ENCODE peak calls at places on chromosomes 16 and 17, in seven cellular contexts. One of them, this sample, is unnamed.

GRCh38 chr16:78513838-78514237 is 414.4 kb downstream of the WWOX start:
- DNase-seq in SK-N-SH: no peak
- DNase-seq in HCT116: no peak
- DNase-seq in K562: no peak
- DNase-seq in H1: no peak
- DNase-seq in HepG2: no peak
- DNase-seq in GM12878: no peak
- DNase-seq in this sample: no peak

GRCh38 chr16:11431915-11432465 is 86.7 kb downstream of the RMI2 start:
- DNase-seq in SK-N-SH: peak
- DNase-seq in HCT116: no peak
- DNase-seq in K562: no peak
- DNase-seq in H1: no peak
- DNase-seq in HepG2: peak
- DNase-seq in GM12878: no peak
- DNase-seq in this sample: no peak

GRCh38 chr16:79509221-79509631 is 91.3 kb downstream of the MAF start:
- DNase-seq in SK-N-SH: peak
- DNase-seq in HCT116: no peak
- DNase-seq in K562: no peak
- DNase-seq in H1: no peak
- DNase-seq in HepG2: no peak
- DNase-seq in GM12878: no peak
- DNase-seq in this sample: no peak

GRCh38 chr17:79088997-79089328 is 14.3 kb downstream of the ENGASE start:
- DNase-seq in SK-N-SH: no peak
- DNase-seq in HCT116: no peak
- DNase-seq in K562: no peak
- DNase-seq in H1: no peak
- DNase-seq in HepG2: no peak
- DNase-seq in GM12878: no peak
- DNase-seq in this sample: no peak

GRCh38 chr17:44217738-44218343 is 1.6 kb downstream of the UBTF start:
- DNase-seq in SK-N-SH: no peak
- DNase-seq in HCT116: no peak
- DNase-seq in K562: no peak
- DNase-seq in H1: no peak
- DNase-seq in HepG2: no peak
- DNase-seq in GM12878: no peak
- DNase-seq in this sample: no peak

GRCh38 chr17:63609820-63610573 is 9.3 kb downstream of the TACO1 start:
- DNase-seq in SK-N-SH: no peak
- DNase-seq in HCT116: no peak
- DNase-seq in K562: no peak
- DNase-seq in H1: no peak
- DNase-seq in HepG2: no peak
- DNase-seq in GM12878: no peak
- DNase-seq in this sample: no peak

GRCh38 chr17:79022507-79022991 is 1.4 kb upstream of the C1QTNF1 start:
- DNase-seq in SK-N-SH: no peak
- DNase-seq in HCT116: no peak
- DNase-seq in K562: no peak
- DNase-seq in H1: no peak
- DNase-seq in HepG2: no peak
- DNase-seq in GM12878: no peak
- DNase-seq in this sample: no peak

GRCh38 chr16:67673712-67674580 is 7.3 kb downstream of the C16orf86 start:
- DNase-seq in SK-N-SH: peak
- DNase-seq in HCT116: no peak
- DNase-seq in K562: no peak
- DNase-seq in H1: no peak
- DNase-seq in HepG2: no peak
- DNase-seq in GM12878: no peak
- DNase-seq in this sample: peak

GRCh38 chr17:66982011-66982508 is 17.6 kb downstream of the CACNG4 start:
- DNase-seq in SK-N-SH: no peak
- DNase-seq in HCT116: no peak
- DNase-seq in K562: no peak
- DNase-seq in H1: no peak
- DNase-seq in HepG2: no peak
- DNase-seq in GM12878: no peak
- DNase-seq in this sample: no peak

GRCh38 chr17:350706-351435 is 1.7 kb downstream of the RPH3AL start:
- DNase-seq in SK-N-SH: peak
- DNase-seq in HCT116: no peak
- DNase-seq in K562: no peak
- DNase-seq in H1: no peak
- DNase-seq in HepG2: peak
- DNase-seq in GM12878: no peak
- DNase-seq in this sample: no peak

GRCh38 chr17:65627892-65628622 is 66.6 kb upstream of the AXIN2 start:
- DNase-seq in SK-N-SH: no peak
- DNase-seq in HCT116: no peak
- DNase-seq in K562: no peak
- DNase-seq in H1: no peak
- DNase-seq in HepG2: peak
- DNase-seq in GM12878: no peak
- DNase-seq in this sample: peak

GRCh38 chr16:88338896-88339295 is 43.9 kb upstream of the ZNF469 start:
- DNase-seq in SK-N-SH: no peak
- DNase-seq in HCT116: no peak
- DNase-seq in K562: no peak
- DNase-seq in H1: no peak
- DNase-seq in HepG2: no peak
- DNase-seq in GM12878: no peak
- DNase-seq in this sample: no peak

GRCh38 chr16:80530479-80530878 is 10.3 kb upstream of the DYNLRB2 start:
- DNase-seq in SK-N-SH: no peak
- DNase-seq in HCT116: no peak
- DNase-seq in K562: no peak
- DNase-seq in H1: no peak
- DNase-seq in HepG2: no peak
- DNase-seq in GM12878: no peak
- DNase-seq in this sample: no peak

GRCh38 chr17:1467258-1467657 is 11.2 kb upstream of the CRK start:
- DNase-seq in SK-N-SH: peak
- DNase-seq in HCT116: no peak
- DNase-seq in K562: no peak
- DNase-seq in H1: no peak
- DNase-seq in HepG2: no peak
- DNase-seq in GM12878: no peak
- DNase-seq in this sample: no peak

GRCh38 chr17:57257213-57257873 is 1.0 kb downstream of the MSI2 start:
- DNase-seq in SK-N-SH: peak
- DNase-seq in HCT116: no peak
- DNase-seq in K562: peak
- DNase-seq in H1: peak
- DNase-seq in HepG2: no peak
- DNase-seq in GM12878: no peak
- DNase-seq in this sample: no peak

GRCh38 chr17:65163990-65164495 is 26.9 kb downstream of the RGS9 start:
- DNase-seq in SK-N-SH: no peak
- DNase-seq in HCT116: peak
- DNase-seq in K562: peak
- DNase-seq in H1: no peak
- DNase-seq in HepG2: peak
- DNase-seq in GM12878: no peak
- DNase-seq in this sample: no peak

GRCh38 chr17:35743911-35744328 is 9.1 kb downstream of the GAS2L2 start:
- DNase-seq in SK-N-SH: peak
- DNase-seq in HCT116: no peak
- DNase-seq in K562: peak
- DNase-seq in H1: peak
- DNase-seq in HepG2: no peak
- DNase-seq in GM12878: no peak
- DNase-seq in this sample: peak

GRCh38 chr16:28064706-28065249 is 1.3 kb upstream of the GSG1L start:
- DNase-seq in SK-N-SH: no peak
- DNase-seq in HCT116: no peak
- DNase-seq in K562: no peak
- DNase-seq in H1: no peak
- DNase-seq in HepG2: no peak
- DNase-seq in GM12878: no peak
- DNase-seq in this sample: no peak

GRCh38 chr17:74499992-74500391 is 31.3 kb downstream of the CD300LB start:
- DNase-seq in SK-N-SH: no peak
- DNase-seq in HCT116: no peak
- DNase-seq in K562: no peak
- DNase-seq in H1: no peak
- DNase-seq in HepG2: no peak
- DNase-seq in GM12878: no peak
- DNase-seq in this sample: no peak

GRCh38 chr17:56478836-56479447 is 114.6 kb upstream of the NOG start:
- DNase-seq in SK-N-SH: peak
- DNase-seq in HCT116: peak
- DNase-seq in K562: peak
- DNase-seq in H1: no peak
- DNase-seq in HepG2: peak
- DNase-seq in GM12878: no peak
- DNase-seq in this sample: peak

GRCh38 chr17:5209396-5209795 is 17.7 kb upstream of the ZNF594 start:
- DNase-seq in SK-N-SH: no peak
- DNase-seq in HCT116: no peak
- DNase-seq in K562: no peak
- DNase-seq in H1: no peak
- DNase-seq in HepG2: no peak
- DNase-seq in GM12878: no peak
- DNase-seq in this sample: no peak

GRCh38 chr17:38469875-38470274 is 41.6 kb downstream of the ARHGAP23 start:
- DNase-seq in SK-N-SH: no peak
- DNase-seq in HCT116: no peak
- DNase-seq in K562: peak
- DNase-seq in H1: no peak
- DNase-seq in HepG2: no peak
- DNase-seq in GM12878: no peak
- DNase-seq in this sample: no peak

GRCh38 chr17:19384723-19385391 is 2.1 kb downstream of the MFAP4 start:
- DNase-seq in SK-N-SH: peak
- DNase-seq in HCT116: no peak
- DNase-seq in K562: peak
- DNase-seq in H1: no peak
- DNase-seq in HepG2: no peak
- DNase-seq in GM12878: no peak
- DNase-seq in this sample: no peak

GRCh38 chr16:83699817-83700216 is 108.0 kb upstream of the HSBP1 start:
- DNase-seq in SK-N-SH: no peak
- DNase-seq in HCT116: no peak
- DNase-seq in K562: no peak
- DNase-seq in H1: no peak
- DNase-seq in HepG2: no peak
- DNase-seq in GM12878: no peak
- DNase-seq in this sample: no peak

GRCh38 chr16:9119795-9120194 is 28.4 kb downstream of the HAPSTR1 start:
- DNase-seq in SK-N-SH: no peak
- DNase-seq in HCT116: no peak
- DNase-seq in K562: no peak
- DNase-seq in H1: no peak
- DNase-seq in HepG2: no peak
- DNase-seq in GM12878: no peak
- DNase-seq in this sample: no peak

GRCh38 chr17:14156689-14157088 is 80.0 kb downstream of the CDRT15 start:
- DNase-seq in SK-N-SH: no peak
- DNase-seq in HCT116: no peak
- DNase-seq in K562: no peak
- DNase-seq in H1: no peak
- DNase-seq in HepG2: peak
- DNase-seq in GM12878: no peak
- DNase-seq in this sample: no peak

GRCh38 chr17:77610518-77610893 is 348.0 kb upstream of the TNRC6C start:
- DNase-seq in SK-N-SH: no peak
- DNase-seq in HCT116: no peak
- DNase-seq in K562: no peak
- DNase-seq in H1: peak
- DNase-seq in HepG2: no peak
- DNase-seq in GM12878: no peak
- DNase-seq in this sample: no peak

GRCh38 chr16:54204756-54205155 is 81.8 kb downstream of the IRX3 start:
- DNase-seq in SK-N-SH: no peak
- DNase-seq in HCT116: no peak
- DNase-seq in K562: no peak
- DNase-seq in H1: no peak
- DNase-seq in HepG2: no peak
- DNase-seq in GM12878: no peak
- DNase-seq in this sample: no peak
- TF ChIP-seq JUND in SK-N-SH: no peak
- TF ChIP-seq JUND in HCT116: no peak
- TF ChIP-seq JUND in K562: no peak
- TF ChIP-seq JUND in H1: no peak
- TF ChIP-seq JUND in HepG2: no peak
- TF ChIP-seq JUND in GM12878: no peak
- TF ChIP-seq JUND in this sample: no peak

GRCh38 chr17:48376926-48377325 is 53.1 kb downstream of the SKAP1 start:
- DNase-seq in SK-N-SH: no peak
- DNase-seq in HCT116: no peak
- DNase-seq in K562: no peak
- DNase-seq in H1: no peak
- DNase-seq in HepG2: no peak
- DNase-seq in GM12878: no peak
- DNase-seq in this sample: no peak
- TF ChIP-seq JUND in SK-N-SH: no peak
- TF ChIP-seq JUND in HCT116: no peak
- TF ChIP-seq JUND in K562: peak
- TF ChIP-seq JUND in H1: no peak
- TF ChIP-seq JUND in HepG2: no peak
- TF ChIP-seq JUND in GM12878: no peak
- TF ChIP-seq JUND in this sample: no peak

DNA sequence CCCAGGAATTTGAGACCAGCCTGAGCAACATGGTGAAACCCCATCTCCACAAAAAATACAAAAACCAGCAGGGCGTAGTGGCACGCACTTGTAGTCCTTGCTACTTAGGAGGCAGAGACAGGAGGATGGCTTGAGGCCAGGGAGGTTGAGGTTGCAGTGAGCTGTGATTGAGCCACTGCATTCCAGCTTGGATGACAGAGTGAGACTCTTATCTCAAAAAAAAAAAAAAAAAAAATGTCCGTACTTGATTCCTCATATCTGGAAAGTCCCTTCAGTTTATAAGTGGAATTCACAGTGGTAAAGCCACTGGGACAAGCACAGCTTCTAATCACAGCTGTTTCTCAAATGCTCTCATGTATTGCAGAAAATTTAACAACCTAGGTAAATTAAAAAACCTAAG is 78.6 kb upstream of the CREBBP start:
- DNase-seq in SK-N-SH: no peak
- DNase-seq in HCT116: no peak
- DNase-seq in K562: no peak
- DNase-seq in H1: no peak
- DNase-seq in HepG2: no peak
- DNase-seq in GM12878: no peak
- DNase-seq in this sample: no peak
- TF ChIP-seq JUND in SK-N-SH: no peak
- TF ChIP-seq JUND in HCT116: no peak
- TF ChIP-seq JUND in K562: no peak
- TF ChIP-seq JUND in H1: no peak
- TF ChIP-seq JUND in HepG2: no peak
- TF ChIP-seq JUND in GM12878: no peak
- TF ChIP-seq JUND in this sample: no peak

GRCh38 chr17:42723636-42724035 is 21.2 kb downstream of the EZH1 start:
- DNase-seq in SK-N-SH: no peak
- DNase-seq in HCT116: no peak
- DNase-seq in K562: no peak
- DNase-seq in H1: no peak
- DNase-seq in HepG2: no peak
- DNase-seq in GM12878: no peak
- DNase-seq in this sample: no peak

GRCh38 chr17:42725143-42725542 is 19.7 kb downstream of the EZH1 start:
- DNase-seq in SK-N-SH: no peak
- DNase-seq in HCT116: no peak
- DNase-seq in K562: no peak
- DNase-seq in H1: no peak
- DNase-seq in HepG2: no peak
- DNase-seq in GM12878: no peak
- DNase-seq in this sample: no peak

GRCh38 chr17:42720996-42721583 is 23.8 kb downstream of the EZH1 start:
- DNase-seq in SK-N-SH: peak
- DNase-seq in HCT116: peak
- DNase-seq in K562: peak
- DNase-seq in H1: no peak
- DNase-seq in HepG2: peak
- DNase-seq in GM12878: no peak
- DNase-seq in this sample: peak
- TF ChIP-seq JUND in SK-N-SH: no peak
- TF ChIP-seq JUND in HCT116: no peak
- TF ChIP-seq JUND in K562: no peak
- TF ChIP-seq JUND in H1: no peak
- TF ChIP-seq JUND in HepG2: no peak
- TF ChIP-seq JUND in GM12878: no peak
- TF ChIP-seq JUND in this sample: no peak